ENCODE peak calls at places on chromosomes 1 and 21, in six cellular contexts. Y, B, L, K, T and R are unnamed samples.

GRCh38 chr1:117231748-117232373 is 21.1 kb upstream of the VTCN1 start:
- DNase-seq in Y (no peak), B (no peak), L (no peak), K (no peak), T (no peak), R (no peak)

GRCh38 chr1:12174789-12175455 is 8.1 kb downstream of the TNFRSF1B start:
- DNase-seq in Y (no peak), B (no peak), L (peak), K (no peak), T (no peak), R (no peak)

GRCh38 chr1:69932760-69933159 is 272.6 kb downstream of the LRRC40 start:
- DNase-seq in Y (no peak), B (no peak), L (no peak), K (no peak), T (no peak), R (no peak)

GRCh38 chr1:1678581-1679380 is 13.8 kb downstream of the SLC35E2B start:
- DNase-seq in Y (peak), B (peak), L (peak), K (peak), T (no peak), R (peak)

GRCh38 chr1:1182491-1183220 is 9.0 kb downstream of the TTLL10 start:
- DNase-seq in Y (peak), B (peak), L (no peak), K (no peak), T (no peak), R (no peak)

GRCh38 chr1:70429219-70429618 is 18.2 kb downstream of the CTH start:
- DNase-seq in Y (no peak), B (no peak), L (no peak), K (no peak), T (no peak), R (no peak)

GRCh38 chr1:12734651-12735050 is 11.3 kb upstream of the CFAP107 start:
- DNase-seq in Y (no peak), B (no peak), L (no peak), K (no peak), T (no peak), R (no peak)

GRCh38 chr1:243179714-243180113 is 75.4 kb downstream of the CEP170 start:
- DNase-seq in Y (no peak), B (no peak), L (no peak), K (no peak), T (no peak), R (no peak)

GRCh38 chr1:51189421-51190073 is 46.5 kb upstream of the RNF11 start:
- DNase-seq in Y (peak), B (peak), L (peak), K (no peak), T (no peak), R (peak)

GRCh38 chr21:15343066-15343465 is 278.3 kb upstream of the NRIP1 start:
- DNase-seq in Y (no peak), B (no peak), L (no peak), K (no peak), T (no peak), R (no peak)

GRCh38 chr1:11982010-11982392 is 1.8 kb downstream of the MFN2 start:
- DNase-seq in Y (no peak), B (peak), L (no peak), K (no peak), T (no peak), R (peak)

GRCh38 chr1:102628008-102628736 is 480.1 kb downstream of the COL11A1 start:
- DNase-seq in Y (no peak), B (no peak), L (no peak), K (no peak), T (no peak), R (peak)

GRCh38 chr1:65467536-65467935 is 47.1 kb downstream of the LEPR start:
- DNase-seq in Y (peak), B (peak), L (peak), K (no peak), T (peak), R (peak)

GRCh38 chr1:90236493-90236892 is 241.6 kb downstream of the ZNF326 start:
- DNase-seq in Y (no peak), B (no peak), L (no peak), K (no peak), T (no peak), R (no peak)

GRCh38 chr1:202479630-202480029 is 131.1 kb downstream of the PPP1R12B start:
- DNase-seq in Y (no peak), B (no peak), L (no peak), K (no peak), T (no peak), R (no peak)

GRCh38 chr1:91851130-91852010 is 34.6 kb downstream of the TGFBR3 start:
- DNase-seq in Y (no peak), B (no peak), L (no peak), K (no peak), T (no peak), R (no peak)

GRCh38 chr1:219446288-219446687 is 166.6 kb downstream of the ZC3H11B start:
- DNase-seq in Y (peak), B (peak), L (no peak), K (no peak), T (no peak), R (no peak)

GRCh38 chr1:234934611-234935033 is 194.0 kb downstream of the TOMM20 start:
- DNase-seq in Y (no peak), B (no peak), L (no peak), K (no peak), T (no peak), R (no peak)

GRCh38 chr1:57887973-57888491 is 464.2 kb upstream of the DAB1 start:
- DNase-seq in Y (no peak), B (no peak), L (no peak), K (no peak), T (no peak), R (no peak)

GRCh38 chr1:238399558-238399957 is 508.8 kb upstream of the ZP4 start:
- DNase-seq in Y (peak), B (peak), L (no peak), K (no peak), T (no peak), R (no peak)

GRCh38 chr1:244100691-244101453 is 49.8 kb downstream of the ZBTB18 start:
- DNase-seq in Y (no peak), B (no peak), L (no peak), K (no peak), T (no peak), R (no peak)

GRCh38 chr1:26555550-26555981 is 26.0 kb downstream of the RPS6KA1 start:
- DNase-seq in Y (no peak), B (no peak), L (peak), K (no peak), T (no peak), R (peak)

GRCh38 chr1:39105841-39106765 is 80.0 kb downstream of the NDUFS5 start:
- DNase-seq in Y (peak), B (peak), L (peak), K (no peak), T (no peak), R (peak)

GRCh38 chr1:61839702-61840101 is 97.4 kb downstream of the PATJ start:
- DNase-seq in Y (no peak), B (no peak), L (no peak), K (no peak), T (no peak), R (no peak)
- TF ChIP-seq CREB1 in Y (no peak), B (no peak), L (no peak), K (no peak), T (no peak), R (no peak)

GRCh38 chr1:37839676-37840075 is 19.7 kb downstream of the MTF1 start:
- DNase-seq in Y (no peak), B (no peak), L (no peak), K (no peak), T (no peak), R (no peak)

GRCh38 chr1:37845781-37846180 is 13.6 kb downstream of the MTF1 start:
- DNase-seq in Y (no peak), B (no peak), L (no peak), K (no peak), T (no peak), R (no peak)

GRCh38 chr1:37845049-37845646 is 14.2 kb downstream of the MTF1 start:
- DNase-seq in Y (no peak), B (no peak), L (no peak), K (no peak), T (no peak), R (no peak)

GRCh38 chr1:37841652-37842051 is 17.7 kb downstream of the MTF1 start:
- DNase-seq in Y (no peak), B (no peak), L (no peak), K (no peak), T (no peak), R (no peak)

GRCh38 chr1:37840711-37841110 is 18.7 kb downstream of the MTF1 start:
- DNase-seq in Y (no peak), B (no peak), L (no peak), K (no peak), T (no peak), R (no peak)
- TF ChIP-seq CREB1 in Y (no peak), B (no peak), L (no peak), K (no peak), T (no peak), R (no peak)

DNA sequence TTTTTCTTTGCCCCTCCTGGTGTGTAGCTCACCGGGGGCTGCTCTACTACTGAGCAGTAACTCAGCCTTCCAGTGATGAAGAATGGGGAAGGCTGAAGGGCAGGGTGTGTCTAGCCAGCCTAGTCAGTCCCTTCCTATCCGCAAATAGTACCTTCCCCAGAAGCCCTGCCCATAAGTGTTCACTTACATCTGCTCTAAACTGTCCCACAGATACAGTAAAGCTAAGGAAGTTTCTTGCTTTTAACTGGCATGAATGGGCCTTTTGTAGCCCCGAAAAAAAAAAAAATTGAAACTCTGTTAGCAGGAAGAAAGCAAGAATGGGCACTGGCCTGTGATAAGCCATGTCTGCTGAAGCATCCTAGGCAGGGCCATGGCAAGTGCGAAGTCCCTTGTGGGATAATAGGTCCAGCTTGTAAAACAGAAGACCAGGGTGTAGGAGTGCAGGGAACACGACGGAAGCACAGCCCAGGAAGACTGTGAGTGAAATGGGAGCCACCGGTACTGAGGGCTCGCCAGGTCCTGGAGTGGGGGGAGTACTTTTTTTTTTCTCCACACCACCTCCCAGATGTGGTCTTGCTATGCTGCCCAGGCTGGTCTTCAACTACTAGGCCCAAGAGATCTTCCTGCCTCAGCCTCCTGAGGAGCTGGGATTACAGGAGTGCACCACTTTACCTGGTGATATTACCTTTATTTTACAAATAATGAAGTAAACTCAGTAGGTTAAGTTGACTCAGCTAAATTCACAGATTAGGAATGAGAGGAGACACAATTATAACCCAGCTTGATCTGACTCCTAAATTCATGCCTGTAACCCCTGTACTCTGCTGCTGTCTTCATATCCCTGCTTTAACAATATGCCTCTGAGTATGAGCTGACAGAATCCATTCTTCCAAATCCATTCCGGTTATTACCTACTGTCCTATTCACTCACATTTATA is 347.5 kb downstream of the SMYD3 start:
- DNase-seq in Y (no peak), B (no peak), L (no peak), K (no peak), T (no peak), R (peak)
- TF ChIP-seq CREB1 in Y (no peak), B (no peak), L (no peak), K (no peak), T (no peak), R (no peak)

GRCh38 chr1:101302831-101303511 is 66.2 kb downstream of the S1PR1 start:
- DNase-seq in Y (no peak), B (no peak), L (no peak), K (no peak), T (no peak), R (no peak)
- TF ChIP-seq CREB1 in Y (no peak), B (no peak), L (no peak), K (no peak), T (no peak), R (no peak)

GRCh38 chr1:226734611-226735153 is 4.4 kb downstream of the ITPKB start:
- DNase-seq in Y (no peak), B (no peak), L (no peak), K (no peak), T (no peak), R (no peak)

GRCh38 chr1:226735576-226735975 is 3.5 kb downstream of the ITPKB start:
- DNase-seq in Y (no peak), B (no peak), L (no peak), K (no peak), T (no peak), R (no peak)

GRCh38 chr1:226736908-226737818 is 1.9 kb downstream of the ITPKB start:
- DNase-seq in Y (peak), B (peak), L (no peak), K (no peak), T (no peak), R (no peak)

GRCh38 chr1:226737819-226738420 is 1.2 kb downstream of the ITPKB start:
- DNase-seq in Y (peak), B (peak), L (no peak), K (no peak), T (no peak), R (no peak)

GRCh38 chr1:226736001-226736907 is 2.8 kb downstream of the ITPKB start:
- DNase-seq in Y (peak), B (peak), L (no peak), K (no peak), T (no peak), R (no peak)
- TF ChIP-seq CREB1 in Y (no peak), B (no peak), L (no peak), K (no peak), T (no peak), R (no peak)

GRCh38 chr1:6730889-6731288 is 29.3 kb upstream of the DNAJC11 start:
- DNase-seq in Y (no peak), B (no peak), L (no peak), K (no peak), T (no peak), R (no peak)

GRCh38 chr1:6732942-6733341 is 31.3 kb upstream of the DNAJC11 start:
- DNase-seq in Y (no peak), B (no peak), L (no peak), K (no peak), T (no peak), R (no peak)

GRCh38 chr1:6738987-6739386 is 37.4 kb upstream of the DNAJC11 start:
- DNase-seq in Y (no peak), B (no peak), L (no peak), K (no peak), T (no peak), R (no peak)

GRCh38 chr1:6731905-6732304 is 30.3 kb upstream of the DNAJC11 start:
- DNase-seq in Y (no peak), B (no peak), L (no peak), K (no peak), T (no peak), R (no peak)

DNA sequence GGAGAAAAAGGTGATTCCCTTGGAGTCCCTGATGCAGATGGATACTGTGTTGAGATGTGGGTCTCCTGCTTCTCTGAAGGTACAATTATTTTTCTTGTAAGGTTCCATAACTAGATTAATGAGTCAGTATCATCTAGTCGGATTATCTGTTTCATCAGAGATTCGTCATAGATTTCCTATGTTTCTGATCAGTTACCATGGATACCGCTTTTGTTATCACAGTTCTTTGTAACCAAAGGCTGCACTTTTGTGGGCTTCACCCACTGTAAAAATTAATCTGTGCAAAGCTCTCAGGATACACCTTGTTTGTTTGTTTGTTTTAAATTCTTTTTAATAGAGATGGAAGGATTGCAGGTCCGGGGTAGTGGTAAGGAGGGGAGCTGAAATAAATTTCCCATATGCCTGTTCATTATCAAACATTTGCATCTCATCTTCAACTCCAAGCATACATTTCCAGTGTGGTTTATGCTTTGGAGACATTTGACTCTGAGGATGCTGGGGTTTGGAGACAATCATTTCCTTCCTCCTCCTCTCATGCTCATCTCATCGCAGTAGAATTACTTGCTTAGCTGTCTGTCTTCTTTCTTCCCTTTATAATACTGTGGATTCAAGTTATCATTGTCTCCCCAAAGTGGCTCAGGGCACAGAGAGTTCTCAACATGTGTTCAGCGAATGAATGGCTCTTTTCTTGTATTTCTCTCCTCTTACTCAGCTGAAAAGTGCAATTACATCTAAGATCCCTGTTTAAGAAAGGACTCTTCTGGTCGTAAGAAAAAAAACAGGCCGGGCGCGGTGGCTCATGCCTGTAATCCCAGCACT is 33.2 kb upstream of the DNAJC11 start:
- DNase-seq in Y (no peak), B (no peak), L (no peak), K (no peak), T (no peak), R (no peak)
- TF ChIP-seq CREB1 in Y (no peak), B (no peak), L (no peak), K (no peak), T (no peak), R (no peak)